ENCODE peak calls at places on chromosome 3, in ten cellular contexts. P is HFFc6; M is A549; Y is activated CD4-positive, alpha-beta T cell treated with anti-CD3 and anti-CD28 coated beads, Interleukin-2, amount 10 ng/mL, durations not matched to agents 7 days and 5 days; O is type B pancreatic cell; C is A172; L is NCI-H1436; E is RCC 7860; G is naive thymus-derived CD8-positive, alpha-beta T cell; K is NCI-H1105. U is an unnamed sample.

GRCh38 chr3:52684184-52684583 is 1.5 kb downstream of the PBRM1 start:
- DNase-seq in P (no peak), M (no peak), Y (no peak), O (no peak), C (no peak), L (no peak), E (no peak), G (no peak), K (no peak), U (no peak)

GRCh38 chr3:141686477-141687280 is 51.4 kb upstream of the RNF7 start:
- DNase-seq in P (peak), M (no peak), Y (peak), O (no peak), C (peak), L (no peak), E (peak), G (no peak), K (peak), U (no peak)

GRCh38 chr3:152556731-152557254 is 278.1 kb upstream of the P2RY1 start:
- DNase-seq in P (peak), M (no peak), Y (no peak), O (no peak), C (peak), L (no peak), E (no peak), G (no peak), K (no peak), U (no peak)

GRCh38 chr3:175248832-175249231 is 389.7 kb downstream of the NAALADL2 start:
- DNase-seq in P (no peak), M (no peak), Y (no peak), O (no peak), C (no peak), L (no peak), E (no peak), G (no peak), K (no peak), U (no peak)

GRCh38 chr3:114154321-114154821 is 24.5 kb downstream of the DRD3 start:
- DNase-seq in P (no peak), M (no peak), Y (no peak), O (no peak), C (no peak), L (peak), E (no peak), G (no peak), K (no peak), U (no peak)

GRCh38 chr3:137171834-137172603 is 214.2 kb downstream of the IL20RB start:
- DNase-seq in P (no peak), M (no peak), Y (no peak), O (no peak), C (no peak), L (no peak), E (no peak), G (no peak), K (no peak), U (no peak)

GRCh38 chr3:159741281-159741680 is 247.4 kb upstream of the IL12A start:
- DNase-seq in P (no peak), M (no peak), Y (no peak), O (no peak), C (no peak), L (no peak), E (no peak), G (no peak), K (no peak), U (no peak)

GRCh38 chr3:53748512-53749271 is 97.5 kb downstream of the CHDH start:
- DNase-seq in P (no peak), M (no peak), Y (no peak), O (no peak), C (no peak), L (no peak), E (no peak), G (no peak), K (no peak), U (no peak)

GRCh38 chr3:69248394-69248793 is 126.0 kb upstream of the LMOD3 start:
- DNase-seq in P (no peak), M (no peak), Y (no peak), O (no peak), C (no peak), L (no peak), E (peak), G (no peak), K (no peak), U (no peak)

GRCh38 chr3:79878697-79879096 is 110.9 kb upstream of the ROBO1 start:
- DNase-seq in P (no peak), M (no peak), Y (no peak), O (no peak), C (no peak), L (no peak), E (no peak), G (no peak), K (no peak), U (no peak)

GRCh38 chr3:187292631-187293513 is 1.3 kb upstream of the MASP1 start:
- DNase-seq in P (peak), M (no peak), Y (no peak), O (no peak), C (no peak), L (no peak), E (no peak), G (no peak), K (no peak), U (no peak)

GRCh38 chr3:88824646-88825303 is 282.6 kb upstream of the EPHA3 start:
- DNase-seq in P (no peak), M (no peak), Y (no peak), O (no peak), C (no peak), L (no peak), E (no peak), G (no peak), K (no peak), U (no peak)

GRCh38 chr3:52422669-52423068 is 22.2 kb downstream of the SEMA3G start:
- DNase-seq in P (no peak), M (no peak), Y (no peak), O (no peak), C (no peak), L (no peak), E (no peak), G (no peak), K (no peak), U (no peak)

GRCh38 chr3:122893754-122894668 is 99.1 kb downstream of the SLC49A4 start:
- DNase-seq in P (peak), M (no peak), Y (no peak), O (no peak), C (no peak), L (no peak), E (no peak), G (no peak), K (no peak), U (no peak)

GRCh38 chr3:53772562-53773329 is 73.5 kb downstream of the CHDH start:
- DNase-seq in P (peak), M (no peak), Y (no peak), O (no peak), C (no peak), L (no peak), E (no peak), G (no peak), K (no peak), U (no peak)

GRCh38 chr3:126569390-126569975 is 10.8 kb upstream of the C3orf22 start:
- DNase-seq in P (no peak), M (no peak), Y (no peak), O (no peak), C (no peak), L (no peak), E (no peak), G (no peak), K (no peak), U (no peak)

GRCh38 chr3:126304291-126304690 is 52.9 kb downstream of the KLF15 start:
- DNase-seq in P (no peak), M (no peak), Y (no peak), O (no peak), C (no peak), L (no peak), E (no peak), G (no peak), K (no peak), U (no peak)

GRCh38 chr3:123069021-123069381 is 2.2 kb downstream of the PDIA5 start:
- DNase-seq in P (no peak), M (no peak), Y (no peak), O (no peak), C (no peak), L (no peak), E (no peak), G (no peak), K (no peak), U (no peak)

GRCh38 chr3:71585126-71585525 is 1.6 kb upstream of the FOXP1 start:
- DNase-seq in P (no peak), M (no peak), Y (no peak), O (no peak), C (no peak), L (no peak), E (no peak), G (no peak), K (no peak), U (no peak)

GRCh38 chr3:181723064-181723463 is 11.3 kb downstream of the SOX2 start:
- DNase-seq in P (no peak), M (no peak), Y (no peak), O (no peak), C (no peak), L (no peak), E (no peak), G (no peak), K (no peak), U (no peak)

U was measured in osteocyte.